ENCODE peak calls at places on chromosomes 1 and 21, in four cellular contexts. H, L, D and P are unnamed samples.

GRCh38 chr1:221892301-221892830 is 150.5 kb upstream of the DUSP10 start:
- DNase-seq in H (no peak), L (no peak), D (no peak), P (no peak)

GRCh38 chr1:211148371-211148770 is 14.4 kb upstream of the KCNH1 start:
- DNase-seq in H (no peak), L (no peak), D (no peak), P (no peak)

GRCh38 chr1:3481836-3482589 is 27.5 kb downstream of the ARHGEF16 start:
- DNase-seq in H (no peak), L (no peak), D (peak; percentile 47), P (no peak)

GRCh38 chr1:36108314-36108713 is 16.7 kb downstream of the COL8A2 start:
- DNase-seq in H (peak; percentile 70), L (no peak), D (no peak), P (no peak)

GRCh38 chr1:100597784-100598183 is 59.8 kb downstream of the GPR88 start:
- DNase-seq in H (peak; percentile 18), L (no peak), D (no peak), P (no peak)

GRCh38 chr21:35908311-35909078 is 151.8 kb downstream of the SETD4 start:
- DNase-seq in H (no peak), L (no peak), D (no peak), P (no peak)

GRCh38 chr1:35931424-35932157 is 686 bp downstream of the AGO3 start:
- DNase-seq in H (peak; percentile 8), L (peak; percentile 6), D (no peak), P (no peak)

GRCh38 chr1:229203991-229204632 is 66.8 kb upstream of the RAB4A start:
- DNase-seq in H (no peak), L (no peak), D (no peak), P (no peak)

GRCh38 chr1:58412071-58412580 is 134.4 kb downstream of the OMA1 start:
- DNase-seq in H (peak; percentile 82), L (no peak), D (no peak), P (no peak)

GRCh38 chr1:115727706-115728249 is 40.7 kb downstream of the CASQ2 start:
- DNase-seq in H (peak; percentile 80), L (peak; percentile 50), D (no peak), P (no peak)

GRCh38 chr1:230215049-230215448 is 148.0 kb downstream of the GALNT2 start:
- DNase-seq in H (peak; percentile 60), L (peak; percentile 75), D (peak; percentile 25), P (no peak)

GRCh38 chr1:4825841-4826450 is 171.5 kb downstream of the AJAP1 start:
- DNase-seq in H (no peak), L (no peak), D (no peak), P (no peak)

GRCh38 chr1:155934933-155935590 is 849 bp upstream of the KHDC4 start:
- DNase-seq in H (no peak), L (no peak), D (no peak), P (no peak)

GRCh38 chr1:213714645-213715044 is 273.1 kb upstream of the PROX1 start:
- DNase-seq in H (no peak), L (no peak), D (no peak), P (no peak)

GRCh38 chr1:57017201-57017600 is 51.4 kb upstream of the C8B start:
- DNase-seq in H (peak; percentile 19), L (no peak), D (no peak), P (no peak)

GRCh38 chr1:143718524-143718923 is 253.3 kb downstream of the FAM72C start:
- DNase-seq in H (no peak), L (no peak), D (no peak), P (no peak)

GRCh38 chr21:45592208-45592619 is 50.0 kb upstream of the SLC19A1 start:
- DNase-seq in H (no peak), L (no peak), D (no peak), P (no peak)

GRCh38 chr1:172874950-172875349 is 175.8 kb downstream of the TNFSF18 start:
- DNase-seq in H (peak; percentile 34), L (no peak), D (no peak), P (no peak)

GRCh38 chr1:6646499-6647148 is 22.0 kb downstream of the THAP3 start:
- DNase-seq in H (peak; percentile 37), L (no peak), D (no peak), P (no peak)

GRCh38 chr1:163337631-163338030 is 15.9 kb downstream of the NUF2 start:
- DNase-seq in H (peak; percentile 44), L (no peak), D (no peak), P (no peak)

GRCh38 chr1:178627037-178627436 is 98.0 kb upstream of the RALGPS2 start:
- DNase-seq in H (no peak), L (no peak), D (no peak), P (no peak)

GRCh38 chr21:29075706-29076447 is 2.4 kb upstream of the CCT8 start:
- DNase-seq in H (peak; percentile 38), L (no peak), D (no peak), P (no peak)

GRCh38 chr1:19121192-19121591 is 88.9 kb downstream of the UBR4 start:
- DNase-seq in H (no peak), L (no peak), D (no peak), P (no peak)

GRCh38 chr1:108877324-108877812 is 583 bp downstream of the GPSM2 start:
- DNase-seq in H (peak; percentile 47), L (peak; percentile 5), D (no peak), P (no peak)

GRCh38 chr1:158607296-158607695 is 2.2 kb downstream of the OR10Z1 start:
- DNase-seq in H (no peak), L (no peak), D (no peak), P (no peak)

DNA sequence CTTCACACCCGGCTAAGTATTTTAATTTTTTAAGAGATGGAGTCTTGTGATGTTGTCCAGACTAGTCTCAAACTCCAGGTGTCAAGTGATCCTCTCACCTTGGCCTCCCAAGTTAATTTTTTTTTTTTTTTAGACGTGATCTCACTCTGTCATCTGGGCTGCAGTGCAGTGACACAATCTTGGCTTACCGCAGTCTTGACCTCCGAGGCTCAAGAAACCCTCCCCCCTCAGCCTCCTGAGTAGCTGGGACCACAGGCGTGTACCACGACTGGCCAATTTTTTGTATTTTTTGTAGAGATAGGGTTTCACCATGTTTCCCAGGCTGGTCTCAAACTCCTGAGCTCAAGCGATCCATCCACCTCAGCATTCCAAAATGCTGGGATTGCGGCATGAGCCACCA is 11.7 kb upstream of the IFNLR1 start:
- DNase-seq in H (no peak), L (no peak), D (no peak), P (no peak)
- H3K4me3 ChIP-seq in H (no peak overlapping the region), L (no peak overlapping the region), D (no peak overlapping the region), P (no peak overlapping the region)

GRCh38 chr1:246779561-246780175 is 55.5 kb downstream of the SCCPDH start:
- DNase-seq in H (no peak), L (no peak), D (no peak), P (no peak)

GRCh38 chr1:246781212-246781611 is 57.0 kb downstream of the SCCPDH start:
- DNase-seq in H (no peak), L (no peak), D (no peak), P (no peak)

GRCh38 chr1:246782120-246782900 is 58.1 kb downstream of the SCCPDH start:
- DNase-seq in H (peak; percentile 83), L (no peak), D (no peak), P (no peak)

GRCh38 chr1:246778663-246779062 is 54.5 kb downstream of the SCCPDH start:
- DNase-seq in H (no peak), L (no peak), D (no peak), P (no peak)

GRCh38 chr1:246780264-246780663 is 56.1 kb downstream of the SCCPDH start:
- DNase-seq in H (no peak), L (no peak), D (no peak), P (no peak)
- H3K36me3 ChIP-seq in H (peaks cover 9% of the 10 kb centered on the region), L (peaks cover 46% of the 10 kb centered on the region), D (no peaks in the 10 kb centered on the region), P (no peaks in the 10 kb centered on the region)

DNA sequence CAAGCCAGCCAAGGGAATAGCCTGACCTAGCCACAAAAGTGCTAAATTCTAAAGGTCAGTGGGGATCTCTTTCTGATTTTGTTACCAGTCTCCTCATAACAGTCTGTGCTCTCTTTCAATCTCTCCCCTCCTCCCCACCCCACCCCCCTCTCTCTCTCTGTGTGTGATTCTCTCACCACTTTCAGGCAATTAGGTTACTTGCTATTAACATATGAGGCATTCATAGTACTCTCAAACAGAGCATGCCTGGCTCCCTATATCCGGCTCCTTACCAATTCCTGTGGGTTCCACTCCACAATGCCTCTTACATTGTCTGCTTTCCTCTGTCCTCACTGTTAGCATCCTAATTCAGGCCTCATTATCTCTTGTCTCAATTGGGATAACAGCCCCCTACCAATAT is 464.3 kb upstream of the DEPDC1 start:
- DNase-seq in H (no peak), L (no peak), D (no peak), P (no peak)
- H3K9me3 ChIP-seq in H (no peaks in the 10 kb centered on the region), L (no peaks in the 10 kb centered on the region), D (no peaks in the 10 kb centered on the region), P (no peaks in the 10 kb centered on the region)

DNA sequence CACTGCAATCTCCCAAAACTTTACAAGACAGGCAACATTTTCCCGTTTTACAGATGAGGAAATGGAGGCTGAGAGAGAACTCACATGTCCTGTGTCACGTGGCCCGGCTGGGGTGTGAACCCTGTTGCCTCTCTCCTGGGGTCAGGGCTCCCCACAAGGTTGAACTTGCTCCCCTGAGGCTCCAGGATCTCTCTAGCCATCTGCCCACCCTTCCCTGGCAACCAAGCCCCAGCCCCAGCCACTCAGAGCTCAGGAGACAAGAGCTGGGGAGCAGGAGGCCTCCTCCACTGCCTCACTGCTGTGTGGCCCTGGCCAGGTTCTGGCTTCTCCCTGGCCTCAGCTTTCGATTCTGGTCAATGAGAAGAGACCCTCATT is 11.8 kb downstream of the LAPTM5 start:
- DNase-seq in H (no peak), L (no peak), D (no peak), P (no peak)
- H3K4me3 ChIP-seq in H (no peak overlapping the region), L (no peak overlapping the region), D (no peak overlapping the region), P (no peak overlapping the region)

GRCh38 chr1:12309783-12310742 is 80.2 kb downstream of the VPS13D start:
- DNase-seq in H (peak; percentile 69), L (peak; percentile 44), D (no peak), P (no peak)

GRCh38 chr1:12315126-12315525 is 85.3 kb downstream of the VPS13D start:
- DNase-seq in H (no peak), L (no peak), D (no peak), P (no peak)

GRCh38 chr1:12316331-12316730 is 86.5 kb downstream of the VPS13D start:
- DNase-seq in H (peak; percentile 74), L (no peak), D (no peak), P (no peak)

DNA sequence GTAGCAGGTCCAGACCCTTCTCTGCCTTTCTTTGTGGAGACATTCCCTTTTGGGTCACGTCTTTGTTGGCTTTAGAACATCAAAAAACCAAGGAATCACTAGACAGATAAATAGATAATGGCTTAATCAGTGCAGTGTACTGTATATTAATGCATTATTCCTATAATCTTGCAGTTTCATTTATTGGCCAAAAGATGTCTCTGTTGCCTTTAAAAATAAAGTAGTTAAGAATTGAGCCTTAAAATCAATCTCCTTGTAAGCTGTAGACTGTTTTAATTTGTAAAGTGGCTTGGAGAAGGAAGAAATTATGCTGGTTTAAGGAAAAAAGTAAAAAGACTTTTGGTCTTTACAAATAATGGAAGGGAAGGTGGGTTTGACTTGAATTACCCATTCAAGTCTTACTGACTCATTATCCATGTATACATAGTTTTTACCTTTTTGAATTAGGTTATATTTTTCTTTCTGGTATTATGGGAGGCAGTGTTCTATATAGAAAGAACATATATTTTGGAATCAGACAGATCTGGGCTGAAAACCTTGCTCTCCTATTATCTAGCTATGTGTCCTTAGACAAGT is 84.6 kb downstream of the VPS13D start:
- DNase-seq in H (peak; percentile 38), L (no peak), D (no peak), P (no peak)
- H3K36me3 ChIP-seq in H (peaks cover 4% of the 10 kb centered on the region), L (peaks cover 98% of the 10 kb centered on the region), D (no peaks in the 10 kb centered on the region), P (peaks cover 97% of the 10 kb centered on the region)